ENCODE peak calls at places on chromosomes 6 and 20, in four cellular contexts. One of them, this sample, is unnamed.

GRCh38 chr6:108609276-108609769 is 48.6 kb downstream of the FOXO3 start:
- DNase-seq in PC-9: no peak
- DNase-seq in transverse colon: no peak
- DNase-seq in effector memory CD4-positive, alpha-beta T cell: no peak
- DNase-seq in this sample: no peak

GRCh38 chr6:140774080-140774505 is 1358.6 kb upstream of the GJE1 start:
- DNase-seq in effector memory CD4-positive, alpha-beta T cell: no peak
- DNase-seq in transverse colon: no peak
- DNase-seq in PC-9: no peak
- DNase-seq in this sample: peak; percentile 36

GRCh38 chr6:15586528-15586927 is 76.3 kb downstream of the DTNBP1 start:
- DNase-seq in PC-9: no peak
- DNase-seq in transverse colon: no peak
- DNase-seq in effector memory CD4-positive, alpha-beta T cell: no peak
- DNase-seq in this sample: no peak

GRCh38 chr6:157107915-157108651 is 215.2 kb downstream of the TMEM242 start:
- DNase-seq in transverse colon: no peak
- DNase-seq in PC-9: peak; percentile 84
- DNase-seq in effector memory CD4-positive, alpha-beta T cell: no peak
- DNase-seq in this sample: peak; percentile 51

GRCh38 chr6:42279144-42279781 is 61.6 kb upstream of the MRPS10 start:
- DNase-seq in transverse colon: peak; percentile 70
- DNase-seq in effector memory CD4-positive, alpha-beta T cell: no peak
- DNase-seq in PC-9: no peak
- DNase-seq in this sample: no peak

GRCh38 chr20:38752029-38752428 is 3.8 kb downstream of the ACTR5 start:
- DNase-seq in transverse colon: no peak
- DNase-seq in effector memory CD4-positive, alpha-beta T cell: no peak
- DNase-seq in PC-9: no peak
- DNase-seq in this sample: no peak

GRCh38 chr6:154613137-154613676 is 102.7 kb upstream of the CNKSR3 start:
- DNase-seq in effector memory CD4-positive, alpha-beta T cell: no peak
- DNase-seq in transverse colon: no peak
- DNase-seq in PC-9: peak; percentile 86
- DNase-seq in this sample: peak; percentile 68

GRCh38 chr20:63106108-63106764 is 99.5 kb upstream of the BHLHE23 start:
- DNase-seq in transverse colon: peak; percentile 72
- DNase-seq in effector memory CD4-positive, alpha-beta T cell: no peak
- DNase-seq in PC-9: no peak
- DNase-seq in this sample: no peak

GRCh38 chr20:38112943-38113294 is 52.2 kb downstream of the TGM2 start:
- DNase-seq in effector memory CD4-positive, alpha-beta T cell: no peak
- DNase-seq in PC-9: no peak
- DNase-seq in transverse colon: no peak
- DNase-seq in this sample: no peak

GRCh38 chr20:36591281-36591680 is 14.3 kb upstream of the RAB5IF start:
- DNase-seq in transverse colon: no peak
- DNase-seq in effector memory CD4-positive, alpha-beta T cell: no peak
- DNase-seq in PC-9: no peak
- DNase-seq in this sample: no peak

GRCh38 chr20:8221887-8222419 is 89.9 kb downstream of the PLCB1 start:
- DNase-seq in PC-9: no peak
- DNase-seq in effector memory CD4-positive, alpha-beta T cell: no peak
- DNase-seq in transverse colon: no peak
- DNase-seq in this sample: no peak

GRCh38 chr6:89323461-89324098 is 8.5 kb upstream of the GABRR2 start:
- DNase-seq in PC-9: no peak
- DNase-seq in effector memory CD4-positive, alpha-beta T cell: no peak
- DNase-seq in transverse colon: no peak
- DNase-seq in this sample: no peak

GRCh38 chr20:10655723-10656122 is 18.1 kb downstream of the JAG1 start:
- DNase-seq in transverse colon: no peak
- DNase-seq in PC-9: no peak
- DNase-seq in effector memory CD4-positive, alpha-beta T cell: no peak
- DNase-seq in this sample: no peak

GRCh38 chr20:41046716-41047115 is 18.1 kb downstream of the TOP1 start:
- DNase-seq in effector memory CD4-positive, alpha-beta T cell: no peak
- DNase-seq in transverse colon: no peak
- DNase-seq in PC-9: no peak
- DNase-seq in this sample: no peak

GRCh38 chr20:45783656-45784294 is 7.9 kb downstream of the WFDC3 start:
- DNase-seq in transverse colon: peak; percentile 70
- DNase-seq in effector memory CD4-positive, alpha-beta T cell: no peak
- DNase-seq in PC-9: peak; percentile 84
- DNase-seq in this sample: no peak

GRCh38 chr6:128630213-128630612 is 109.8 kb upstream of the PTPRK start:
- DNase-seq in PC-9: peak; percentile 95
- DNase-seq in effector memory CD4-positive, alpha-beta T cell: no peak
- DNase-seq in transverse colon: peak; percentile 7
- DNase-seq in this sample: peak; percentile 8

GRCh38 chr6:140480852-140481251 is 1106.4 kb upstream of the CITED2 start:
- DNase-seq in transverse colon: no peak
- DNase-seq in PC-9: no peak
- DNase-seq in effector memory CD4-positive, alpha-beta T cell: no peak
- DNase-seq in this sample: no peak

GRCh38 chr6:79570129-79570801 is 33.0 kb upstream of the LCA5 start:
- DNase-seq in effector memory CD4-positive, alpha-beta T cell: no peak
- DNase-seq in transverse colon: peak; percentile 61
- DNase-seq in PC-9: peak; percentile 95
- DNase-seq in this sample: peak; percentile 31

GRCh38 chr20:38586181-38586525 is 5.2 kb downstream of the ADIG start:
- DNase-seq in transverse colon: no peak
- DNase-seq in effector memory CD4-positive, alpha-beta T cell: no peak
- DNase-seq in PC-9: no peak
- DNase-seq in this sample: no peak

GRCh38 chr6:40164345-40164755 is 230.1 kb upstream of the MOCS1 start:
- DNase-seq in PC-9: no peak
- DNase-seq in transverse colon: no peak
- DNase-seq in effector memory CD4-positive, alpha-beta T cell: no peak
- DNase-seq in this sample: no peak

GRCh38 chr20:62321978-62322377 is 19.2 kb downstream of the ADRM1 start:
- DNase-seq in effector memory CD4-positive, alpha-beta T cell: no peak
- DNase-seq in PC-9: no peak
- DNase-seq in transverse colon: no peak
- DNase-seq in this sample: no peak

DNA sequence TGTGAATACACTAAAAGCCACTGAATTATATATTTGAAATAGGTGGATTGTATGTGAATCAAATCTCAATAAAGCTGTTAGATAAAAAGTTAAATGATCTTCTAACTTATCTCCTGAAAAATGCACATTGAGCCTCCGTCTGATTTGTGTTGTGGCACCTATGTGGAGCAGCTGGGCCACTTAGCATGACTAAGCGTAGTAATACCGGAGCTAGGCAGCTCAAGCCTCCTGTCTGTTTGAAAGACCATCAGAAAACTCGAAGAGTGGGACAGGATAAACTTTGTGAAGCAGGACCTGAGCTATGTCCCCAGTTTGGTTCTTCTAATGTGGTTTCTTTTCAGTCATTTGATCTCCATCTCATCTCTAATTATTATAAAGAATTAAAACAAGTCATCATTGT is 11.0 kb upstream of the NOL7 start:
- DNase-seq in PC-9: no peak
- DNase-seq in transverse colon: no peak
- DNase-seq in effector memory CD4-positive, alpha-beta T cell: no peak
- DNase-seq in this sample: no peak
- H3K27ac ChIP-seq in PC-9: no peak overlapping the region
- H3K27ac ChIP-seq in transverse colon: no peak overlapping the region
- H3K27ac ChIP-seq in effector memory CD4-positive, alpha-beta T cell: no peak overlapping the region
- H3K27ac ChIP-seq in this sample: no peak overlapping the region

GRCh38 chr6:44507014-44507413 is 119.5 kb downstream of the CDC5L start:
- DNase-seq in transverse colon: no peak
- DNase-seq in effector memory CD4-positive, alpha-beta T cell: no peak
- DNase-seq in PC-9: no peak
- DNase-seq in this sample: no peak

GRCh38 chr6:44500074-44500473 is 112.6 kb downstream of the CDC5L start:
- DNase-seq in PC-9: no peak
- DNase-seq in transverse colon: no peak
- DNase-seq in effector memory CD4-positive, alpha-beta T cell: no peak
- DNase-seq in this sample: no peak

GRCh38 chr6:44505751-44506150 is 118.2 kb downstream of the CDC5L start:
- DNase-seq in effector memory CD4-positive, alpha-beta T cell: no peak
- DNase-seq in transverse colon: no peak
- DNase-seq in PC-9: no peak
- DNase-seq in this sample: no peak

GRCh38 chr6:44504321-44504761 is 116.8 kb downstream of the CDC5L start:
- DNase-seq in transverse colon: no peak
- DNase-seq in effector memory CD4-positive, alpha-beta T cell: no peak
- DNase-seq in PC-9: no peak
- DNase-seq in this sample: no peak

DNA sequence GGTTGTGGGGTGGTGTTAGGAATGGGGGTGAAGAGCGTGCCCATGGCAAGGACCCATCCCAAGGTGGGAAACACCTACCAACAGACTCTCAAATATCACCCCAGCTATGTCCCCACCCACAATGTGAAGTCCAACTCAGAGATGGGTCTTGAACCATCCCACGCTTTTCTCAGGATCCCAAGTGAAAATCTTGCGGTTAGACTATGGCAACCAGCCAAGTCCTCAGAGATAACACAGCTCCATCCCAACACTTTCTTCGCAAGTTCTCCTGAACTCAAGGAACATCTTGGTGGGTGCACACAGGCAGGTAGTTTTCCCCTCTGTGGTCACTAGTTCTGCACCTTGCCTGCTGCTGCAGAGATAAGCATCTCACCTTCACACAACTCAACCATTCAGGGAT is 116.0 kb downstream of the CDC5L start:
- DNase-seq in effector memory CD4-positive, alpha-beta T cell: no peak
- DNase-seq in transverse colon: no peak
- DNase-seq in PC-9: no peak
- DNase-seq in this sample: no peak
- H3K27ac ChIP-seq in effector memory CD4-positive, alpha-beta T cell: no peak overlapping the region
- H3K27ac ChIP-seq in transverse colon: no peak overlapping the region
- H3K27ac ChIP-seq in PC-9: no peak overlapping the region
- H3K27ac ChIP-seq in this sample: no peak overlapping the region

GRCh38 chr6:85405175-85405852 is 44.6 kb upstream of the NT5E start:
- DNase-seq in transverse colon: peak; percentile 50
- DNase-seq in effector memory CD4-positive, alpha-beta T cell: no peak
- DNase-seq in PC-9: no peak
- DNase-seq in this sample: no peak

GRCh38 chr6:85404497-85405174 is 45.2 kb upstream of the NT5E start:
- DNase-seq in effector memory CD4-positive, alpha-beta T cell: no peak
- DNase-seq in PC-9: peak; percentile 73
- DNase-seq in transverse colon: peak; percentile 60
- DNase-seq in this sample: peak; percentile 86

GRCh38 chr6:85408039-85408438 is 41.8 kb upstream of the NT5E start:
- DNase-seq in PC-9: no peak
- DNase-seq in effector memory CD4-positive, alpha-beta T cell: no peak
- DNase-seq in transverse colon: no peak
- DNase-seq in this sample: no peak

GRCh38 chr6:85405853-85406198 is 44.1 kb upstream of the NT5E start:
- DNase-seq in effector memory CD4-positive, alpha-beta T cell: no peak
- DNase-seq in PC-9: no peak
- DNase-seq in transverse colon: no peak
- DNase-seq in this sample: no peak

DNA sequence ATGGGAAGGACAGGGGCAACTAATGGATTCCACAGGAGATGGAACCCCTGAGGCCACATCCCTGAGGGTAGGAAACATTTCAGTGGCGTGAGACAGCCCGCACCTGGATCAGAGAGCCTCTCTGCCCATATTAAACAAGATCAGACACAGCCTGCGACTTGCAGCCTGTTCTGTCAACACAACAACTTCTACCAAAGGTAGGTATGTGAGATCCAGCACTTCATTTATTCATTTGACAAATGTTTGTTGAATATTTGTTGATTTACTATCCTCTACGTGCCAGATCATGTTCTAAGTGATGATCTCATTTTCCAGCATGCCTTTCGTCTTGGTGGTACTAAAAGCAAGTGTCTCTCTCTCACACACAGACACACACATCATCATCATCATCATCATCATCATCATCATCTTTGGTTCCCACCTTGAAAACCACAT is 43.2 kb upstream of the NT5E start:
- DNase-seq in PC-9: no peak
- DNase-seq in effector memory CD4-positive, alpha-beta T cell: no peak
- DNase-seq in transverse colon: no peak
- DNase-seq in this sample: peak; percentile 91
- H3K27ac ChIP-seq in PC-9: no peak overlapping the region
- H3K27ac ChIP-seq in effector memory CD4-positive, alpha-beta T cell: no peak overlapping the region
- H3K27ac ChIP-seq in transverse colon: no peak overlapping the region
- H3K27ac ChIP-seq in this sample: peak overlapping the region; percentile 100

GRCh38 chr20:25059866-25060465 is 2.0 kb upstream of the ACSS1 start:
- DNase-seq in transverse colon: peak; percentile 6
- DNase-seq in effector memory CD4-positive, alpha-beta T cell: no peak
- DNase-seq in PC-9: peak; percentile 33
- DNase-seq in this sample: no peak
- H3K27ac ChIP-seq in transverse colon: peak overlapping the region; percentile 92
- H3K27ac ChIP-seq in effector memory CD4-positive, alpha-beta T cell: no peak overlapping the region
- H3K27ac ChIP-seq in PC-9: no peak overlapping the region
- H3K27ac ChIP-seq in this sample: no peak overlapping the region

GRCh38 chr20:33392016-33392415 is 9.3 kb downstream of the CDK5RAP1 start:
- DNase-seq in PC-9: no peak
- DNase-seq in effector memory CD4-positive, alpha-beta T cell: no peak
- DNase-seq in transverse colon: no peak
- DNase-seq in this sample: no peak
- H3K27ac ChIP-seq in PC-9: no peak overlapping the region
- H3K27ac ChIP-seq in effector memory CD4-positive, alpha-beta T cell: no peak overlapping the region
- H3K27ac ChIP-seq in transverse colon: no peak overlapping the region
- H3K27ac ChIP-seq in this sample: no peak overlapping the region

DNA sequence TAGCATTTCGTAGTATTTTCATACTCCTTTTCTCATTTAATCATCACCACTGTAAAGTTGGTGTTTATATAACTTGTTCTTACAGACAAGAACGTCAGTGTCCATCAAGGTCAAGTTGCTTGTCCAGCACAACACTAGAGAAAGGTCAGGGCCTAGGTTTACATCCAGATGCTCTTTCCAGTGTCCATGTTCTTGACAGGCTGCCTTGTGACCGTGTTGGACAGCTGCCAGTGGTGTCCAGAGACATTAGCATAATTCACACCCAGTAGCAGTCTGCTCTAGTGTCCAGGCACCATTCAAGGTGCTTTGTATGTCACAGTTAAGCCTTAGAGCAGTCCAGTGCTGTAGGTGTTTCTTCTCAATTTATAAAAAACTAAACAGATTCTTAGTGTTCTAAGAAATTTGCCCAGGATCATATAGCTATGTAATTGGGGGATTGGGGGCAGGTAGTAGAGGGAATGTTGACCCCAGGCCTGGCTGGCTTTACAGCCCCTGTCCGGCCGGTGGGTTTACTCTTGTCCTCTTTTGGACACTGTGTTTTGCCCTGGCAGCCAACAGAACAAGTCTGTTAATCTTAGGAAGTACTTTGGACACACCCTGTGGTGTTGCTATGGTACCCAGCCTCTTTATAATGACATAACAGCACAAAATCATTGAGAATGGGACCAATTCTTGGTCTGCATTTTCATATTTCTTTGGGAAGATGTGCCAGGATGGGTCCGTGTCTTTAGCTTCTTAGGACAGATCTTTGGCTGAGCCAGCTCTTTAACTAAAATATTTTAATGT is 8.0 kb downstream of the STK35 start:
- DNase-seq in transverse colon: peak; percentile 46
- DNase-seq in PC-9: no peak
- DNase-seq in effector memory CD4-positive, alpha-beta T cell: no peak
- DNase-seq in this sample: no peak
- H3K27ac ChIP-seq in transverse colon: peak overlapping the region; percentile 71
- H3K27ac ChIP-seq in PC-9: peak overlapping the region; percentile 61
- H3K27ac ChIP-seq in effector memory CD4-positive, alpha-beta T cell: no peak overlapping the region
- H3K27ac ChIP-seq in this sample: peak overlapping the region; percentile 70

GRCh38 chr6:36050947-36051710 is 23.5 kb downstream of the MAPK14 start:
- DNase-seq in transverse colon: no peak
- DNase-seq in PC-9: no peak
- DNase-seq in effector memory CD4-positive, alpha-beta T cell: no peak
- DNase-seq in this sample: no peak
- H3K27ac ChIP-seq in transverse colon: peak overlapping the region; percentile 10
- H3K27ac ChIP-seq in PC-9: no peak overlapping the region
- H3K27ac ChIP-seq in effector memory CD4-positive, alpha-beta T cell: no peak overlapping the region
- H3K27ac ChIP-seq in this sample: peak overlapping the region; percentile 6

This sample was measured in epithelial cell of prostate.